ENCODE peak calls at places on chromosome 13, in nine cellular contexts. A is AG04450, Z is H9, O is neural crest cell, D is endothelial cell, L is osteocyte, I is foreskin fibroblast, K is uterus, E is body of pancreas. M is an unnamed sample.

GRCh38 chr13:112777637-112778406 is 88.0 kb downstream of the ATP11A start:
- DNase-seq in A (no peak), Z (no peak), O (no peak), D (no peak), L (no peak), I (no peak), K (no peak), E (no peak), M (no peak)

GRCh38 chr13:87999141-87999765 is 328.1 kb downstream of the SLITRK5 start:
- DNase-seq in A (peak), Z (no peak), O (no peak), D (no peak), L (no peak), I (peak), K (no peak), E (no peak), M (no peak)

GRCh38 chr13:29758591-29759114 is 91.8 kb downstream of the UBL3 start:
- DNase-seq in A (no peak), Z (no peak), O (no peak), D (no peak), L (no peak), I (no peak), K (no peak), E (no peak), M (peak)

GRCh38 chr13:23618341-23618740 is 48.1 kb downstream of the TNFRSF19 start:
- DNase-seq in A (peak), Z (no peak), O (no peak), D (no peak), L (no peak), I (peak), K (no peak), E (no peak), M (peak)

GRCh38 chr13:32381539-32381938 is 46.4 kb downstream of the N4BP2L1 start:
- DNase-seq in A (no peak), Z (peak), O (no peak), D (peak), L (no peak), I (peak), K (no peak), E (no peak), M (peak)

GRCh38 chr13:24699541-24699940 is 19.3 kb downstream of the ATP12A start:
- DNase-seq in A (no peak), Z (no peak), O (no peak), D (no peak), L (no peak), I (no peak), K (no peak), E (no peak), M (no peak)

GRCh38 chr13:73684286-73684685 is 449.9 kb downstream of the KLF12 start:
- DNase-seq in A (no peak), Z (no peak), O (no peak), D (no peak), L (no peak), I (no peak), K (no peak), E (no peak), M (no peak)

GRCh38 chr13:99417151-99417820 is 84.0 kb upstream of the TM9SF2 start:
- DNase-seq in A (no peak), Z (peak), O (no peak), D (no peak), L (no peak), I (no peak), K (no peak), E (no peak), M (no peak)

GRCh38 chr13:51739403-51740112 is 64.4 kb downstream of the DHRS12 start:
- DNase-seq in A (no peak), Z (no peak), O (no peak), D (no peak), L (no peak), I (no peak), K (peak), E (no peak), M (no peak)

GRCh38 chr13:79662882-79663281 is 181.9 kb downstream of the NDFIP2 start:
- DNase-seq in A (no peak), Z (no peak), O (no peak), D (no peak), L (no peak), I (peak), K (no peak), E (no peak), M (no peak)

GRCh38 chr13:49354719-49355118 is 89.1 kb downstream of the CAB39L start:
- DNase-seq in A (no peak), Z (no peak), O (no peak), D (no peak), L (no peak), I (peak), K (no peak), E (no peak), M (no peak)

GRCh38 chr13:27018230-27018875 is 153.3 kb downstream of the USP12 start:
- DNase-seq in A (no peak), Z (peak), O (no peak), D (no peak), L (peak), I (no peak), K (no peak), E (no peak), M (no peak)

GRCh38 chr13:54637377-54637776 is 1608.8 kb downstream of the OLFM4 start:
- DNase-seq in A (no peak), Z (no peak), O (no peak), D (no peak), L (no peak), I (no peak), K (no peak), E (no peak), M (no peak)

GRCh38 chr13:65677906-65678305 is 1552.2 kb downstream of the PCDH9 start:
- DNase-seq in A (no peak), Z (no peak), O (no peak), D (no peak), L (no peak), I (peak), K (no peak), E (no peak), M (no peak)

GRCh38 chr13:29861694-29862110 is 11.3 kb upstream of the UBL3 start:
- DNase-seq in A (peak), Z (no peak), O (no peak), D (no peak), L (no peak), I (peak), K (no peak), E (no peak), M (no peak)

GRCh38 chr13:60759499-60759898 is 362.5 kb downstream of the TDRD3 start:
- DNase-seq in A (no peak), Z (no peak), O (no peak), D (peak), L (no peak), I (no peak), K (no peak), E (peak), M (peak)

GRCh38 chr13:111365149-111366005 is 44.9 kb downstream of the TEX29 start:
- DNase-seq in A (no peak), Z (no peak), O (no peak), D (no peak), L (no peak), I (no peak), K (no peak), E (no peak), M (no peak)

GRCh38 chr13:31521466-31521865 is 217.9 kb upstream of the RXFP2 start:
- DNase-seq in A (no peak), Z (no peak), O (no peak), D (no peak), L (no peak), I (peak), K (peak), E (no peak), M (no peak)

GRCh38 chr13:60152904-60153303 is 10.8 kb downstream of the DIAPH3 start:
- DNase-seq in A (no peak), Z (no peak), O (no peak), D (no peak), L (no peak), I (no peak), K (no peak), E (no peak), M (no peak)

GRCh38 chr13:80037505-80037888 is 303.4 kb downstream of the SPRY2 start:
- DNase-seq in A (peak), Z (no peak), O (no peak), D (no peak), L (no peak), I (peak), K (no peak), E (no peak), M (no peak)

GRCh38 chr13:65597839-65598818 is 1632.0 kb downstream of the PCDH9 start:
- DNase-seq in A (peak), Z (no peak), O (no peak), D (no peak), L (no peak), I (peak), K (no peak), E (no peak), M (no peak)

GRCh38 chr13:35231426-35231825 is 245.1 kb downstream of the MAB21L1 start:
- DNase-seq in A (no peak), Z (no peak), O (no peak), D (no peak), L (no peak), I (no peak), K (no peak), E (no peak), M (no peak)

GRCh38 chr13:39108746-39109145 is 70.5 kb downstream of the NHLRC3 start:
- DNase-seq in A (no peak), Z (no peak), O (no peak), D (no peak), L (no peak), I (no peak), K (no peak), E (no peak), M (no peak)

GRCh38 chr13:40115456-40115855 is 460.0 kb downstream of the COG6 start:
- DNase-seq in A (no peak), Z (no peak), O (no peak), D (no peak), L (no peak), I (peak), K (no peak), E (no peak), M (no peak)

GRCh38 chr13:21324793-21325192 is 134.3 kb downstream of the ZDHHC20 start:
- DNase-seq in A (no peak), Z (no peak), O (no peak), D (no peak), L (no peak), I (no peak), K (no peak), E (no peak), M (no peak)

GRCh38 chr13:37741536-37741935 is 128.0 kb downstream of the TRPC4 start:
- DNase-seq in A (no peak), Z (no peak), O (no peak), D (no peak), L (no peak), I (no peak), K (no peak), E (no peak), M (no peak)

GRCh38 chr13:34849406-34849805 is 92.7 kb upstream of the NBEA start:
- DNase-seq in A (no peak), Z (no peak), O (no peak), D (no peak), L (no peak), I (no peak), K (no peak), E (no peak), M (no peak)

GRCh38 chr13:111422352-111422751 is 101.9 kb downstream of the TEX29 start:
- DNase-seq in A (no peak), Z (no peak), O (no peak), D (no peak), L (no peak), I (no peak), K (no peak), E (no peak), M (no peak)

GRCh38 chr13:75489502-75490263 is 7.7 kb upstream of the TBC1D4 start:
- DNase-seq in A (peak), Z (no peak), O (no peak), D (no peak), L (no peak), I (peak), K (no peak), E (peak), M (peak)

GRCh38 chr13:79481685-79482052 is 714 bp downstream of the NDFIP2 start:
- DNase-seq in A (no peak), Z (no peak), O (no peak), D (no peak), L (no peak), I (no peak), K (no peak), E (peak), M (peak)

GRCh38 chr13:44004881-44005280 is 125.2 kb downstream of the LACC1 start:
- DNase-seq in A (peak), Z (no peak), O (no peak), D (no peak), L (no peak), I (peak), K (no peak), E (no peak), M (no peak)
- TF ChIP-seq CTCF in A (no peak), Z (no peak), O (no peak), D (no peak), L (no peak), I (no peak), K (no peak), E (no peak), M (no peak)

DNA sequence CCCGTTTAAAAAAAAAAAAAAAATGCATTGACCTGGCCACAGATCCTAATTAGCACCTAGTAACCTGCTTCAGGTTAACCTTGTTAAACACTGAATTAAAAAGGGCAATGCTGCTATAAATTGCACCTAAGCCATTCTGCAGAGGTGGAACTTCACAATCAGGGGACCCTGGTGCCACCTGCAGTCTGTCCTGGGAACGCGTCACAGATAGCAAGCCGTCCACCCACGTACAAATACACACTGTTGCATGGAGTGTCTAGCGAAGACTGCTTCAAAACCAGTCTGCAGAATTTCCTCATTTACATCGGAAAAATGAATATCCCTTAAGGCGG is 169.3 kb downstream of the COL4A1 start:
- DNase-seq in A (no peak), Z (no peak), O (no peak), D (no peak), L (no peak), I (no peak), K (no peak), E (peak), M (peak)
- TF ChIP-seq CTCF in A (peak), Z (peak), O (peak), D (no peak), L (peak), I (peak), K (no peak), E (no peak), M (no peak)

GRCh38 chr13:97125810-97126738 is 96.1 kb upstream of the MBNL2 start:
- DNase-seq in A (no peak), Z (no peak), O (no peak), D (no peak), L (no peak), I (peak), K (peak), E (no peak), M (no peak)

GRCh38 chr13:97127842-97128241 is 94.3 kb upstream of the MBNL2 start:
- DNase-seq in A (no peak), Z (no peak), O (no peak), D (no peak), L (no peak), I (no peak), K (no peak), E (no peak), M (no peak)

GRCh38 chr13:97124237-97124636 is 97.9 kb upstream of the MBNL2 start:
- DNase-seq in A (no peak), Z (no peak), O (no peak), D (no peak), L (no peak), I (no peak), K (no peak), E (no peak), M (no peak)

GRCh38 chr13:97122381-97122996 is 99.6 kb upstream of the MBNL2 start:
- DNase-seq in A (no peak), Z (no peak), O (no peak), D (no peak), L (no peak), I (peak), K (no peak), E (no peak), M (peak)

GRCh38 chr13:97125051-97125809 is 96.9 kb upstream of the MBNL2 start:
- DNase-seq in A (no peak), Z (no peak), O (no peak), D (no peak), L (no peak), I (peak), K (peak), E (no peak), M (peak)
- TF ChIP-seq CTCF in A (no peak), Z (no peak), O (no peak), D (no peak), L (peak), I (no peak), K (no peak), E (peak), M (no peak)

GRCh38 chr13:41971848-41972247 is 10.9 kb upstream of the VWA8 start:
- DNase-seq in A (no peak), Z (no peak), O (no peak), D (no peak), L (no peak), I (no peak), K (no peak), E (no peak), M (no peak)

GRCh38 chr13:41976491-41976890 is 15.6 kb upstream of the VWA8 start:
- DNase-seq in A (no peak), Z (no peak), O (no peak), D (no peak), L (no peak), I (no peak), K (no peak), E (no peak), M (no peak)

GRCh38 chr13:41974262-41974900 is 13.5 kb upstream of the VWA8 start:
- DNase-seq in A (no peak), Z (no peak), O (no peak), D (no peak), L (no peak), I (no peak), K (no peak), E (no peak), M (no peak)

GRCh38 chr13:41970918-41971317 is 10.0 kb upstream of the VWA8 start:
- DNase-seq in A (no peak), Z (no peak), O (no peak), D (no peak), L (no peak), I (no peak), K (no peak), E (no peak), M (no peak)

GRCh38 chr13:41973247-41973741 is 12.4 kb upstream of the VWA8 start:
- DNase-seq in A (no peak), Z (peak), O (no peak), D (no peak), L (no peak), I (no peak), K (no peak), E (no peak), M (no peak)
- TF ChIP-seq CTCF in A (no peak), Z (peak), O (no peak), D (no peak), L (peak), I (no peak), K (no peak), E (no peak), M (no peak)

DNA sequence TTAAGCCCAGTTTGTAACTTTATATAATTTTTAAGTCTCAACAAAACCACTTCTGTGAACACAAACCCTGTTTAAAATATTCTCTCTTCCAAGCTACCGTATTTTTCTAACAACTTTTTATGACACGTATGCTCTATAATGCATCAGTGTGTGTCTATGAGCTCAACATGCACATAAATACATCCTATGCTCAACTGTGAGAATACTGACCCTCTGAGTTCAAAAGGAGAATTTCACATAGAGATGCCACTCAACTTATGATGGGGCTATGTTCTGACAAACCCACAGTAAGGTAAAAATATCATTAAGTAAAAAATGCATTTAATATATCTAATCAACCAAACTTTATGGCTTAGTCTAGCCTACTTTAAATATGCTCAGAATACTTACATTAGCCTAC is 1139.7 kb upstream of the SPRY2 start:
- DNase-seq in A (no peak), Z (no peak), O (no peak), D (no peak), L (no peak), I (no peak), K (no peak), E (no peak), M (no peak)
- TF ChIP-seq CTCF in A (no peak), Z (peak), O (peak), D (no peak), L (peak), I (no peak), K (no peak), E (no peak), M (no peak)